ENCODE peak calls at places on chromosomes 6 and 20, in six cellular contexts. P, R, M, C, Y and W are unnamed samples.

GRCh38 chr6:80010296-80010695 is 5.8 kb downstream of the TTK start:
- DNase-seq in P (no peak), Y (no peak), R (no peak), C (no peak), M (no peak), W (no peak)

GRCh38 chr20:45924391-45925261 is 9.9 kb upstream of the PCIF1 start:
- DNase-seq in P (no peak), R (no peak), C (no peak), Y (no peak), M (no peak), W (peak; percentile 62)

GRCh38 chr6:26045046-26045938 is 41.9 kb upstream of the HFE start:
- DNase-seq in P (peak; percentile 78), M (peak; percentile 89), R (peak; percentile 63), Y (peak; percentile 79), C (no peak), W (peak; percentile 91)

GRCh38 chr6:40804905-40805304 is 217.7 kb upstream of the LRFN2 start:
- DNase-seq in Y (no peak), M (no peak), C (no peak), R (no peak), P (no peak), W (no peak)

GRCh38 chr20:43680976-43681375 is 14.1 kb downstream of the MYBL2 start:
- DNase-seq in P (no peak), Y (no peak), R (no peak), C (no peak), M (no peak), W (no peak)

GRCh38 chr6:25788305-25788922 is 33.9 kb downstream of the SLC17A4 start:
- DNase-seq in Y (peak; percentile 8), M (no peak), C (no peak), R (peak; percentile 36), P (no peak), W (peak; percentile 24)

GRCh38 chr6:137692806-137693205 is 174.3 kb upstream of the TNFAIP3 start:
- DNase-seq in M (no peak), C (no peak), P (no peak), R (no peak), Y (no peak), W (no peak)

GRCh38 chr20:4545526-4545925 is 176.2 kb upstream of the PRND start:
- DNase-seq in Y (no peak), C (no peak), R (no peak), M (no peak), P (no peak), W (no peak)

GRCh38 chr20:57507477-57507876 is 17.5 kb downstream of the CTCFL start:
- DNase-seq in M (no peak), Y (no peak), P (no peak), C (no peak), R (no peak), W (no peak)

GRCh38 chr20:46827718-46828458 is 66.8 kb upstream of the EYA2 start:
- DNase-seq in P (no peak), M (no peak), Y (no peak), R (no peak), C (no peak), W (no peak)

GRCh38 chr6:410555-411395 is 19.2 kb downstream of the IRF4 start:
- DNase-seq in C (no peak), Y (no peak), P (no peak), R (no peak), M (no peak), W (no peak)

GRCh38 chr6:45419574-45420082 is 41.9 kb upstream of the SUPT3H start:
- DNase-seq in Y (peak; percentile 41), P (peak; percentile 77), C (no peak), M (no peak), R (peak; percentile 55), W (peak; percentile 76)

GRCh38 chr20:8414611-8415274 is 282.7 kb downstream of the PLCB1 start:
- DNase-seq in R (no peak), Y (no peak), P (no peak), C (no peak), M (peak; percentile 19), W (no peak)

GRCh38 chr6:41633235-41633634 is 5.0 kb upstream of the MDFI start:
- DNase-seq in R (no peak), P (no peak), M (no peak), C (no peak), Y (no peak), W (no peak)

GRCh38 chr6:142692942-142693341 is 252.0 kb downstream of the HIVEP2 start:
- DNase-seq in C (no peak), P (peak; percentile 85), R (peak; percentile 47), Y (peak; percentile 59), M (no peak), W (peak; percentile 57)

GRCh38 chr6:135693971-135694370 is 157.5 kb upstream of the PDE7B start:
- DNase-seq in R (no peak), M (no peak), Y (no peak), C (no peak), P (no peak), W (no peak)

GRCh38 chr20:41349943-41350342 is 9.3 kb downstream of the LPIN3 start:
- DNase-seq in P (no peak), C (no peak), Y (no peak), R (no peak), M (no peak), W (no peak)

GRCh38 chr6:13423292-13423691 is 64.1 kb downstream of the GFOD1 start:
- DNase-seq in R (no peak), P (no peak), C (no peak), M (no peak), Y (no peak), W (no peak)

GRCh38 chr6:27754408-27754782 is 157.8 kb downstream of the OR2B2 start:
- DNase-seq in P (no peak), C (no peak), R (no peak), M (no peak), Y (no peak), W (no peak)

GRCh38 chr20:36835025-36835424 is 40.9 kb upstream of the TLDC2 start:
- DNase-seq in Y (no peak), P (no peak), C (no peak), M (no peak), R (no peak), W (no peak)